ENCODE peak calls at places on chromosomes 5 and 9, in eight cellular contexts. A is mammary epithelial cell; S is tibial artery; U is right lobe of liver; P is transverse colon; E is CD8-positive, alpha-beta memory T cell; X is OCI-LY7; K is mucosa of descending colon. W is an unnamed sample.

GRCh38 chr9:91345978-91346377 is 15.7 kb downstream of the AUH start:
- DNase-seq in A (no peak), S (no peak), U (no peak), P (no peak), E (no peak), X (no peak), K (no peak), W (no peak)

GRCh38 chr9:129938291-129938979 is 103.2 kb downstream of the USP20 start:
- DNase-seq in A (no peak), S (no peak), U (no peak), P (no peak), E (no peak), X (no peak), K (no peak), W (peak; percentile 75)

GRCh38 chr9:130561056-130561455 is 18.3 kb upstream of the FUBP3 start:
- DNase-seq in A (peak; percentile 86), S (no peak), U (no peak), P (no peak), E (no peak), X (no peak), K (no peak), W (no peak)

GRCh38 chr9:126591922-126592321 is 21.8 kb upstream of the LMX1B start:
- DNase-seq in A (no peak), S (no peak), U (no peak), P (no peak), E (no peak), X (no peak), K (no peak), W (no peak)

GRCh38 chr9:85213650-85214607 is 527.8 kb downstream of the AGTPBP1 start:
- DNase-seq in A (peak; percentile 35), S (no peak), U (no peak), P (no peak), E (no peak), X (no peak), K (no peak), W (no peak)

GRCh38 chr5:153881687-153882086 is 157.0 kb downstream of the FAM114A2 start:
- DNase-seq in A (no peak), S (no peak), U (no peak), P (no peak), E (no peak), X (no peak), K (no peak), W (no peak)

GRCh38 chr9:113210815-113211214 is 10.3 kb downstream of the FKBP15 start:
- DNase-seq in A (no peak), S (no peak), U (no peak), P (no peak), E (no peak), X (no peak), K (no peak), W (no peak)

GRCh38 chr9:88691811-88692210 is 156.8 kb downstream of the NXNL2 start:
- DNase-seq in A (peak; percentile 23), S (no peak), U (no peak), P (no peak), E (no peak), X (no peak), K (no peak), W (no peak)

GRCh38 chr9:118059520-118060278 is 355.5 kb downstream of the TLR4 start:
- DNase-seq in A (peak; percentile 19), S (no peak), U (no peak), P (no peak), E (no peak), X (peak; percentile 41), K (no peak), W (peak; percentile 1)

GRCh38 chr5:180043381-180043780 is 28.2 kb downstream of the RNF130 start:
- DNase-seq in A (no peak), S (no peak), U (no peak), P (no peak), E (no peak), X (no peak), K (no peak), W (no peak)
- H3K36me3 ChIP-seq in A (no peaks in the 10 kb centered on the region), S (peaks cover 6% of the 10 kb centered on the region), U (no peaks in the 10 kb centered on the region), P (no peaks in the 10 kb centered on the region), E (no peaks in the 10 kb centered on the region), X (no peaks in the 10 kb centered on the region), K (no peaks in the 10 kb centered on the region), W (no peaks in the 10 kb centered on the region)

DNA sequence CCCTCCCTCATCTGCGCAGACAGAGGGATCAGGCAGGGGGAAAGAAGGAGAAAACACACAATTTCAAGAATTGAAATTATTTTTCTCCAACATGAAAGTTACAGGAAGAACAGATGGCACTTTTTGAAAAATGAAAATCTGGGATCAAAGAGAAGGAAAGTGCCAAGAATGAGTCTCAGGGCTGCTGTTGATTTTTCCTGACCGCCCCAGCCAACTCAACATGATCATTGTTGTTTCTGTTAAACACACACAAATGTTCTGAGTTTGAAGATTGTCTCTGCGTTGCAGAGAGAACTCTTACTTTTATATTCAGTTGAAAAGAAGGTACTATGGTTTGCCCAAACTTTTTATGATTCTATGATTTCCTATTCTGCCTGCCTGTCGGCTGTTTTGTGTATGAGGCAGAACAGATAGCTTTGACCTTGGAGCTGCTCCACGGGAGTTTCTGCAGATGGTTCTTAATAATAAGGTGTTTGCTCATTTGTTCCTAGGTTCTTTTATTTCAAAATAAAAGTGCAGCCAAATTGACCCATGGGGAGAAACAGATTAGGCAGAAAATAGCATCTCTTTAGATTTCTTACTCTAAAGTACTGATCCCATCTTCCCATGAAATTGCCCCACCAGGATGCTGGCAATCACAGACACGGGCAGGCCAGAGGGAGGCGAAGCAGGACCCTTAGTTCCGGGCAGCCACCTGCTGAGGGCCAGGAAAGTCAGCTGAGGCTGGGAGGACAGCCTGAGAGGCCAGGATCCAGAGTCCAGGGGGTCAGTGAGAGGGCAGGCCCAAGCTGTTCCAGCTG is 145.0 kb downstream of the CMYA5 start:
- DNase-seq in A (no peak), S (no peak), U (peak; percentile 43), P (no peak), E (no peak), X (no peak), K (no peak), W (no peak)
- H3K4me3 ChIP-seq in A (no peak overlapping the region), S (no peak overlapping the region), U (no peak overlapping the region), P (no peak overlapping the region), E (no peak overlapping the region), X (no peak overlapping the region), K (no peak overlapping the region), W (no peak overlapping the region)

GRCh38 chr5:149510136-149510535 is 41.1 kb downstream of the CSNK1A1 start:
- DNase-seq in A (no peak), S (no peak), U (no peak), P (no peak), E (no peak), X (no peak), K (no peak), W (no peak)

GRCh38 chr5:149519624-149520023 is 31.6 kb downstream of the CSNK1A1 start:
- DNase-seq in A (no peak), S (no peak), U (no peak), P (no peak), E (no peak), X (no peak), K (no peak), W (no peak)

GRCh38 chr5:149517461-149518122 is 33.6 kb downstream of the CSNK1A1 start:
- DNase-seq in A (no peak), S (no peak), U (no peak), P (no peak), E (no peak), X (no peak), K (no peak), W (no peak)

DNA sequence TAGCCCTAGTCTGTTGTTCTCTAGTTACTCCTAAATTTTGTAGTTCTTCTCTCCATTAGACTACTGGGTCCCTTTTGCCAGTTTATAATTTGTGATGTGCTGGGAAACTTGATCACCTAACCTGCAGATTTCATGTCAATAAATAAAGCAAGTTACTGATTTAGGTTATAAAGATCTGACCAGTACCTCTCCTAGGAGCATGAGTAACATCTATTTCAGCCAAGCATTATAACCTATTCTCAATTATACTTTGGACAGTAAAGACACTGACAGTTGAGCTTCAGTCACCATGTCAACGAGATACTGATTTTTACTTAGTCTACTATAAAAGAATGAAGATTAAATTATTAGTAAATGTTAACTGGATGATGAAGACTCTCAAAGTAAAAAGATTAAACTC is 36.7 kb downstream of the CSNK1A1 start:
- DNase-seq in A (no peak), S (no peak), U (no peak), P (no peak), E (no peak), X (no peak), K (no peak), W (no peak)
- H3K36me3 ChIP-seq in A (peaks cover 43% of the 10 kb centered on the region), S (peaks cover 18% of the 10 kb centered on the region), U (peaks cover 5% of the 10 kb centered on the region), P (no peaks in the 10 kb centered on the region), E (peaks cover 27% of the 10 kb centered on the region), X (peaks cover 98% of the 10 kb centered on the region), K (peaks cover 3% of the 10 kb centered on the region), W (peaks cover 96% of the 10 kb centered on the region)

DNA sequence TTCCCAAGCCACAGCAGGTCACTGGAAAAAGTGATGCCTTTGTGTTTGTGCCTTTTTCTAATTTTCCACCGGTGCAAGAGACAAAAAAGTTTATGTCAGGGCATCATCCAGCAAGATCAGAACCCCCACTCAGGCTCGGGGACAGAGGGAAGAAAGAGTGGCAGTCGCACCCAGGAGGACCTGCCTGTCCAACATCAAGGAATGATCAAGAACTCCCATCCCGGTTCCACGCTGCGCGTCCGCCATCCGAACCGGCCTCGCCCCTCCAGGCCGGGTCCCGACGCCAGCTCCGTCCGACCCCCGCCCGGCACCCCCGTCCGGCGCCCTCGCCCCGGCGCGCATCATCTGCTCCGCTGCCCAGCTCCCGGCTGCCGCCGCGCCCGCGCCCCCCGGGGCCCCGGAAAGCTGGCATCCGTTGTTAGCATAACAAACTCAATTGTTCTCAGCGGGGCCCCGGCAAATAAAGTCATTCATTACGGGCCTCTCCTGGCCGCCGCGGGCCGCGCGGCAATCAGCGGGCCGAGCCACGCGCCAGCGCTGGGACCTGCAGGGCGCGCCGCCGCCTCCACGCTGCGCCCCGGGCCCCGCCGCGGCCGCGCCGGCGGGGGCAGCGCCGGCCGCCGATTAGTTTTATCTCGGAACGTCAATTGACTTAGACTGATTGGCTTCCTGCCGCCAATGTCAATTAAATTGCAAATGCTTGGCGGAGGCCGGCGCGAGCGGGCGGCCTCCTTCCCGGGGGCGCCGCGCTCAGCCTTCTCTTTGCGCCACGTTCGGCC is 48.1 kb downstream of the PAX5 start:
- DNase-seq in A (no peak), S (peak; percentile 46), U (no peak), P (no peak), E (no peak), X (no peak), K (no peak), W (no peak)
- H3K4me3 ChIP-seq in A (no peak overlapping the region), S (no peak overlapping the region), U (no peak overlapping the region), P (no peak overlapping the region), E (no peak overlapping the region), X (no peak overlapping the region), K (no peak overlapping the region), W (no peak overlapping the region)

GRCh38 chr5:139823757-139824355 is 28.2 kb downstream of the PSD2 start:
- DNase-seq in A (no peak), S (peak; percentile 34), U (no peak), P (no peak), E (no peak), X (no peak), K (no peak), W (no peak)
- H3K36me3 ChIP-seq in A (no peaks in the 10 kb centered on the region), S (no peaks in the 10 kb centered on the region), U (no peaks in the 10 kb centered on the region), P (no peaks in the 10 kb centered on the region), E (no peaks in the 10 kb centered on the region), X (no peaks in the 10 kb centered on the region), K (no peaks in the 10 kb centered on the region), W (no peaks in the 10 kb centered on the region)

GRCh38 chr5:83474986-83475385 is 3.4 kb downstream of the VCAN start:
- DNase-seq in A (no peak), S (peak; percentile 61), U (no peak), P (no peak), E (no peak), X (no peak), K (no peak), W (peak; percentile 52)
- H3K4me3 ChIP-seq in A (peak overlapping the region; percentile 68), S (peak overlapping the region; percentile 60), U (peak overlapping the region; percentile 37), P (peak overlapping the region; percentile 29), E (no peak overlapping the region), X (no peak overlapping the region), K (no peak overlapping the region), W (peak overlapping the region; percentile 48)

W was measured in SJSA1.